ENCODE peak calls at places on chromosomes 7 and 10, in six cellular contexts. J, N, B, S, V and P are unnamed samples. For H3K9me3, the result is how much of the 10 kb centered on the place peaks cover.

GRCh38 chr10:103265712-103266329 is 11.1 kb upstream of the INA start:
- DNase-seq in J (no peak), N (no peak), B (peak), S (peak), V (peak), P (peak)

GRCh38 chr7:5396999-5397656 is 26.5 kb downstream of the TNRC18 start:
- DNase-seq in J (peak), N (peak), B (peak), S (no peak), V (no peak), P (peak)

GRCh38 chr7:140165422-140165821 is 11.4 kb downstream of the KDM7A start:
- DNase-seq in J (no peak), N (no peak), B (peak), S (no peak), V (no peak), P (no peak)

GRCh38 chr10:5613481-5613880 is 52.9 kb downstream of the ASB13 start:
- DNase-seq in J (no peak), N (no peak), B (no peak), S (no peak), V (no peak), P (no peak)

GRCh38 chr10:15433850-15434537 is 62.9 kb upstream of the FAM171A1 start:
- DNase-seq in J (peak), N (no peak), B (peak), S (peak), V (no peak), P (peak)

GRCh38 chr7:86932038-86932512 is 127.4 kb downstream of the ELAPOR2 start:
- DNase-seq in J (no peak), N (no peak), B (peak), S (no peak), V (no peak), P (no peak)

GRCh38 chr10:31188792-31189406 is 130.1 kb upstream of the ZEB1 start:
- DNase-seq in J (no peak), N (no peak), B (no peak), S (no peak), V (no peak), P (no peak)

GRCh38 chr7:111210996-111211395 is 120.1 kb downstream of the LRRN3 start:
- DNase-seq in J (no peak), N (no peak), B (peak), S (no peak), V (no peak), P (no peak)

GRCh38 chr7:45663167-45663921 is 89.2 kb downstream of the ADCY1 start:
- DNase-seq in J (no peak), N (no peak), B (no peak), S (peak), V (peak), P (peak)

GRCh38 chr7:98211221-98211675 is at the start of gene BHLHA15:
- DNase-seq in J (peak), N (no peak), B (no peak), S (peak), V (peak), P (no peak)

GRCh38 chr7:131745645-131746248 is 189.3 kb upstream of the PODXL start:
- DNase-seq in J (no peak), N (no peak), B (peak), S (peak), V (peak), P (peak)

GRCh38 chr7:158235862-158236261 is 351.8 kb downstream of the PTPRN2 start:
- DNase-seq in J (no peak), N (no peak), B (no peak), S (no peak), V (no peak), P (no peak)
- H3K9me3 ChIP-seq in J (under half), N (under half), B (under half), S (under half), V (under half), P (under half)

GRCh38 chr7:74479066-74479781 is 25.5 kb downstream of the GTF2IRD1 start:
- DNase-seq in J (peak), N (no peak), B (no peak), S (no peak), V (no peak), P (no peak)
- H3K9ac ChIP-seq in J (no peak), N (no peak), B (no peak), S (no peak), V (no peak), P (no peak)

DNA sequence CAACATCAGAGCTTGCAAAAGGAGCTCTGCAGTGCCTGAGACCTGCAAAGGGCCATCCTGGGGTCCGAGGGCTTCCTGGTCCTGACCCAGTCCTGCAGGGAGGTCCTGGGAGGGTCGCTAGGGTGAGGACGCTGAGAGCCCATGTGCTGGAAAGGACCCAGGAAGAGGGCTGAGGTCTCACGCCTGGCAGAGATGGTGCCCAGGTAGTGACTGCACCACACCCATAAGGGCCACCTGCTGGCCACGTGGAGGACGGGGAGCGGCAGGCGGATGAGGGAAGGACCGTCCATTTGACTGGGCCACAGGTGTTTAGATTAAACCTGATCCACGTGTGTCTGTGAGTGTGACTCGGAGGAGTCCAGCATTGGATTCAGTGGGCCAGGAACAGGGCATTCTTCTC is 392.8 kb downstream of the DNAJB6 start:
- DNase-seq in J (no peak), N (no peak), B (no peak), S (no peak), V (no peak), P (no peak)
- H3K9me3 ChIP-seq in J (under half), N (under half), B (under half), S (under half), V (under half), P (under half)

GRCh38 chr10:133124357-133125211 is 35.4 kb upstream of the KNDC1 start:
- DNase-seq in J (peak), N (no peak), B (peak), S (peak), V (peak), P (no peak)

GRCh38 chr10:133121479-133121878 is 33.8 kb downstream of the ADGRA1 start:
- DNase-seq in J (no peak), N (no peak), B (no peak), S (no peak), V (no peak), P (no peak)

GRCh38 chr10:133123050-133123745 is 35.5 kb downstream of the ADGRA1 start:
- DNase-seq in J (no peak), N (no peak), B (no peak), S (no peak), V (no peak), P (no peak)

GRCh38 chr10:133123746-133124356 is 36.1 kb downstream of the ADGRA1 start:
- DNase-seq in J (no peak), N (no peak), B (no peak), S (no peak), V (no peak), P (no peak)

GRCh38 chr10:133122171-133122935 is 34.6 kb downstream of the ADGRA1 start:
- DNase-seq in J (no peak), N (no peak), B (no peak), S (no peak), V (no peak), P (no peak)
- H3K9ac ChIP-seq in J (no peak), N (no peak), B (no peak), S (no peak), V (no peak), P (no peak)

GRCh38 chr10:1398626-1399410 is 338.5 kb downstream of the ADARB2 start:
- DNase-seq in J (no peak), N (no peak), B (no peak), S (no peak), V (no peak), P (peak)
- H3K9me3 ChIP-seq in J (under half), N (under half), B (under half), S (under half), V (under half), P (under half)

GRCh38 chr7:121960678-121961461 is 87.9 kb downstream of the PTPRZ1 start:
- DNase-seq in J (no peak), N (no peak), B (peak), S (peak), V (peak), P (no peak)
- H3K9ac ChIP-seq in J (no peak), N (no peak), B (no peak), S (no peak), V (no peak), P (no peak)

GRCh38 chr10:32437334-32437733 is 8.6 kb upstream of the CCDC7 start:
- DNase-seq in J (no peak), N (no peak), B (no peak), S (no peak), V (no peak), P (no peak)
- H3K9me3 ChIP-seq in J (under half), N (under half), B (under half), S (under half), V (under half), P (under half)

GRCh38 chr7:157875230-157876179 is 538.7 kb downstream of the DNAJB6 start:
- DNase-seq in J (peak), N (no peak), B (no peak), S (peak), V (peak), P (peak)
- H3K9ac ChIP-seq in J (no peak), N (no peak), B (no peak), S (no peak), V (no peak), P (peak)

DNA sequence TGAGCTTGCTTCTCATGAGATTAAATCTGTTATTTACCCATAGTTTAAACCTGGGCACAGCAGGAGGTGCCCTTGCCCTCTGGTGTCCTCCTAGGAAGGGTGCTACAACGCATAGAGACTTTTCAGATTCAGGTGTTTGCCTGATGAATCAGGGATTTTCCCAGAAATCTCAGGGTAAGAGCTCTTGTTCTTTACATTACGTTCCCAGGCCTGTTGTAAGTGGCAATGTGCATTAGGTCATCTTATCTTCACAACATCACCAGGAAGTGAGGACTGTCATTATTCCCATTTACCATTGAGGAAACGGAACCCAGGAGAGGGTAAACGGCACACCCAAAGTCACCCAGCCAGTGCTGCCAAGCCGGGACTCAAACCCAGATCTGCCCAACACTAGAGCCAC is 73.0 kb downstream of the NHLRC2 start:
- DNase-seq in J (no peak), N (no peak), B (no peak), S (no peak), V (no peak), P (no peak)
- H3K9me3 ChIP-seq in J (under half), N (under half), B (under half), S (under half), V (under half), P (under half)

DNA sequence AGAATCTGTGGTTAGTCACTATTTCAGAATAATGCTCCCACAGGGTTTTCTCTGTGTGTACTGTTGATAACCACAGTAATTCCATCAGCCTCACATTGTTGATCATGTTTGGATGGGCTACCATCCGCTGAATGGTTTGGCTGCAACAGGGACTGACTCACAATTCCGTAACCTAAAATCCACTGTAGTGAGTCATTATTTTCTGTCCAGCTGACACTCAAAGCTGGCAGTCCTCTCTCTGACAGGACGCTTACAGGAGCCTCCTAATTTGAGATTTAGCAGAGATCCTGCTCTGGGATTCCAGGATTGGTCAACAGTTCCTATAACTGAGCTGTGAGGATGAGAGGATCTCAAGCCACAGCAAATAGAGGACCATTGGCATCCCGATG is 32.7 kb downstream of the VWA2 start:
- DNase-seq in J (no peak), N (no peak), B (peak), S (no peak), V (no peak), P (no peak)
- H3K9ac ChIP-seq in J (no peak), N (no peak), B (no peak), S (no peak), V (no peak), P (no peak)